ENCODE peak calls at places on chromosomes 13 and 19, in eight cellular contexts. F, A, N, H, J, E, X and U are unnamed samples.

GRCh38 chr19:23991170-23991569 is 76.5 kb downstream of the ZNF726 start:
- DNase-seq in H (no peak), E (no peak), A (no peak), X (no peak), N (no peak), J (peak; percentile 72), F (no peak), U (no peak)

GRCh38 chr13:106274551-106275208 is 260.8 kb downstream of the EFNB2 start:
- DNase-seq in J (no peak), H (no peak), E (no peak), F (peak; percentile 7), A (no peak), N (no peak), X (no peak), U (no peak)

GRCh38 chr19:3382460-3383100 is 16.2 kb downstream of the NFIC start:
- DNase-seq in F (no peak), H (no peak), E (no peak), X (no peak), N (no peak), A (no peak), J (no peak), U (no peak)

GRCh38 chr13:96984061-96984508 is 10.2 kb downstream of the OXGR1 start:
- DNase-seq in J (peak; percentile 50), F (no peak), E (no peak), X (peak; percentile 56), A (no peak), H (no peak), N (no peak), U (no peak)

GRCh38 chr19:18437481-18438330 is at the start of gene ISYNA1:
- DNase-seq in F (no peak), X (peak; percentile 97), J (peak; percentile 64), E (peak; percentile 72), H (no peak), A (no peak), N (peak; percentile 67), U (no peak)

GRCh38 chr19:3368848-3369336 is 2.5 kb downstream of the NFIC start:
- DNase-seq in A (no peak), H (no peak), F (no peak), X (no peak), J (no peak), E (no peak), N (no peak), U (no peak)

GRCh38 chr13:19074519-19074918 is 107.1 kb downstream of the TUBA3C start:
- DNase-seq in H (no peak), X (no peak), F (no peak), E (no peak), A (no peak), N (no peak), J (no peak), U (no peak)

GRCh38 chr13:20570540-20570939 is 3.6 kb downstream of the IFT88 start:
- DNase-seq in F (peak; percentile 23), H (no peak), J (no peak), E (no peak), N (no peak), A (no peak), X (no peak), U (no peak)

GRCh38 chr13:41056194-41056593 is 5.1 kb upstream of the WBP4 start:
- DNase-seq in A (no peak), N (no peak), J (no peak), H (no peak), F (no peak), X (no peak), E (no peak), U (no peak)

GRCh38 chr13:70253834-70254233 is 145.6 kb upstream of the KLHL1 start:
- DNase-seq in N (no peak), H (no peak), E (no peak), F (no peak), J (no peak), X (no peak), A (no peak), U (no peak)

GRCh38 chr13:110012102-110012739 is 225.8 kb upstream of the IRS2 start:
- DNase-seq in E (no peak), J (peak; percentile 77), H (no peak), N (no peak), X (no peak), F (peak; percentile 92), A (no peak), U (no peak)

GRCh38 chr19:17332677-17333581 is 1.7 kb downstream of the ANO8 start:
- DNase-seq in N (no peak), F (no peak), J (no peak), X (peak; percentile 92), H (no peak), E (no peak), A (no peak), U (peak; percentile 69)

GRCh38 chr19:42411581-42412178 is 15.5 kb downstream of the LIPE start:
- DNase-seq in N (no peak), A (no peak), E (no peak), H (no peak), X (peak; percentile 22), F (no peak), J (no peak), U (no peak)
- H3K4me3 ChIP-seq in N (no peak overlapping the region), A (no peak overlapping the region), E (no peak overlapping the region), H (peak overlapping the region; percentile 61), X (no peak overlapping the region), F (no peak overlapping the region), J (no peak overlapping the region), U (no peak overlapping the region)

DNA sequence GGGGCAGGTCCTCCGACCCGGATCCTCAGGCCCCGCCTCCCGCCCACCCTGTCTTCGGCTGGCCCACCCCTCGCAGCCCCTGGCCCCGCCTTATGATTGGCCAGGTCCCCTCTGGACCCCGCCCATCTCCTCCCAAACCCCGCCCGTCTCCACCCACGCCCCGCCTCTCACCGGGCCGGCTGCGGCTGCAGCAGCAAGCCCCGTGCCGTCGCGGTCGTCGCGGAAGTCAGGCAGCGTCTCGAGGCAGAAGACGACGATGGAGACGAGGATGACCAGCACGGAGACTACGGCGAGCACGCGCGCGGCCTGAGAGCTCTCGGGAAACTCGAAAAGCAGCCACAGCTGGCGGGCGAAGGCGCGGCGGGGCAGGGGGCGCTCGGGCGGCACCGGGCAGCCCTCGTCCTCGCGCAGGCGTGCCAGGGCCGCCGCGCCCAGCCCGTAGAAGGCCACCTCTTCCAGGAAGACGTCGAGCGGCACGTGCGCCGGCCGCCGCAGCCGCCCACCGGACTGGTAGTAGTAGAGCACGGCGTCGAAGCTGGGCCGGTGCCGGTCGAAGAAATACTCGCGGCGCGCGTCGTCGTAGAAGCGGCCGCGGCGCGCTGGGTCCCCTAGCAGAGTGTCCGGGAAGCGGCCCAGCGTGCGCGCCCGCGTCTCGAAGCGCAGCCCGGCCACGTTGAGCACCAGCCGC is 495 bp downstream of the KCNA7 start:
- DNase-seq in N (no peak), A (no peak), X (peak; percentile 98), J (no peak), E (no peak), F (no peak), H (no peak), U (no peak)
- H3K4me3 ChIP-seq in N (peak overlapping the region; percentile 43), A (no peak overlapping the region), X (peak overlapping the region; percentile 22), J (no peak overlapping the region), E (no peak overlapping the region), F (peak overlapping the region; percentile 12), H (no peak overlapping the region), U (peak overlapping the region; percentile 14)

GRCh38 chr13:49098198-49098597 is 121.9 kb upstream of the MLNR start:
- DNase-seq in J (peak; percentile 60), A (no peak), X (no peak), N (no peak), H (no peak), E (no peak), F (peak; percentile 86), U (no peak)

GRCh38 chr13:49097374-49097773 is 121.7 kb downstream of the FNDC3A start:
- DNase-seq in A (no peak), X (no peak), E (no peak), H (no peak), N (no peak), F (peak; percentile 59), J (no peak), U (no peak)

GRCh38 chr13:49099513-49099877 is 120.6 kb upstream of the MLNR start:
- DNase-seq in E (no peak), X (no peak), H (no peak), F (no peak), N (no peak), A (no peak), J (no peak), U (no peak)

GRCh38 chr13:49100637-49101570 is 119.2 kb upstream of the MLNR start:
- DNase-seq in F (no peak), E (no peak), N (no peak), H (no peak), J (no peak), X (no peak), A (no peak), U (no peak)

GRCh38 chr13:49098771-49099512 is 121.2 kb upstream of the MLNR start:
- DNase-seq in A (no peak), X (no peak), H (no peak), N (no peak), E (no peak), F (no peak), J (peak; percentile 10), U (no peak)
- H3K4me3 ChIP-seq in A (no peak overlapping the region), X (no peak overlapping the region), H (no peak overlapping the region), N (no peak overlapping the region), E (no peak overlapping the region), F (no peak overlapping the region), J (no peak overlapping the region), U (no peak overlapping the region)

GRCh38 chr19:2260341-2260751 is 4.1 kb upstream of the JSRP1 start:
- DNase-seq in H (no peak), J (peak; percentile 27), E (no peak), F (no peak), X (no peak), N (no peak), A (no peak), U (no peak)
- H3K4me3 ChIP-seq in H (no peak overlapping the region), J (no peak overlapping the region), E (no peak overlapping the region), F (no peak overlapping the region), X (no peak overlapping the region), N (no peak overlapping the region), A (no peak overlapping the region), U (no peak overlapping the region)

DNA sequence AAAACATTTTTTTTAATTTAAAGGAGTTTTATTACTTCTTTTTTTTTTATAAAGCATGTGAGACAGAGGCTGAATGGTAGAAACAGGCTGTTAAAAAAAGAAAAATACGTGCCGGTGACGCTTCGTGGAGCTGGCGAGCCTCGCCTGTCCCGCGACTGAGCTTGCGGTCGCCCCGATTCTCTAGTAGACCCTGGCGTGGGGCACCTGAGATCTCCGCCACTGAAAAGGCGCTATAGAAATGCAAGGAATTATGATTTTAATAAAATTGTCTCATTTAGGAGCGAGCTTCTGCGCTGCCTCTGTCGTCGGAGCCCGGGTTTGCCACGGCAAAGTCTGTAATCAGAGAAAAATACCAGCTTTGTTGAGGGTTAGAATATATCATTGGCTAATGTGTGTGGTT is 18.4 kb downstream of the NFIX start:
- DNase-seq in E (no peak), H (no peak), A (no peak), J (no peak), X (no peak), F (no peak), N (no peak), U (no peak)
- H3K4me3 ChIP-seq in E (no peak overlapping the region), H (peak overlapping the region; percentile 60), A (peak overlapping the region; percentile 51), J (peak overlapping the region; percentile 41), X (no peak overlapping the region), F (no peak overlapping the region), N (peak overlapping the region; percentile 59), U (peak overlapping the region; percentile 23)